ENCODE peak calls at places on chromosomes 5 and 9, in four cellular contexts. E is mesothelial cell of epicardium; P is mesenteric fat pad; T is activated T-helper 1 cell treated with anti-CD3 and anti-CD28 coated beads, Interleukin-12 subunit alpha, Interleukin-12 subunit beta, Interleukin-2, Interleukin-4 antibody, amounts not matched to agents 30 ng/mL and 10 ng/mL and 1 ng/mL, durations not matched to agents 14 hours and 24 hours and 36 hours. O is an unnamed sample.

GRCh38 chr5:93899026-93899600 is 157.7 kb upstream of the POU5F2 start:
- DNase-seq in E (no peak), P (no peak), T (no peak), O (no peak)

GRCh38 chr9:89435315-89435823 is 62.5 kb downstream of the SEMA4D start:
- DNase-seq in E (no peak), P (no peak), T (no peak), O (no peak)

GRCh38 chr5:159640921-159641320 is 275.4 kb upstream of the ADRA1B start:
- DNase-seq in E (no peak), P (no peak), T (no peak), O (no peak)

GRCh38 chr5:173281910-173282309 is 46.3 kb downstream of the STC2 start:
- DNase-seq in E (no peak), P (no peak), T (no peak), O (no peak)

GRCh38 chr5:146962801-146963355 is 84.3 kb upstream of the PPP2R2B start:
- DNase-seq in E (no peak), P (no peak), T (no peak), O (no peak)

GRCh38 chr9:103364753-103365152 is 369.6 kb downstream of the CYLC2 start:
- DNase-seq in E (no peak), P (no peak), T (no peak), O (no peak)

GRCh38 chr5:10760976-10761841 is at the start of gene DAP:
- DNase-seq in E (peak; percentile 81), P (peak; percentile 96), T (peak; percentile 91), O (peak; percentile 90)

GRCh38 chr9:76321185-76321828 is 72.9 kb downstream of the RFK start:
- DNase-seq in E (no peak), P (no peak), T (no peak), O (no peak)

GRCh38 chr9:121498487-121499176 is 1.0 kb downstream of the GGTA1 start:
- DNase-seq in E (no peak), P (no peak), T (no peak), O (no peak)

GRCh38 chr5:169422087-169422486 is 121.1 kb upstream of the SLIT3 start:
- DNase-seq in E (no peak), P (no peak), T (no peak), O (no peak)